ENCODE peak calls at places on chromosome 20, in five cellular contexts. X is fibroblast of gingiva; F is naive B cell; V is neural crest cell; G is activated T-helper 9 cell treated with anti-CD3 and anti-CD28 coated beads, Interleukin-2, amount 50 U/mL, for 16 hours. U is an unnamed sample.

GRCh38 chr20:51452091-51452613 is 90.4 kb downstream of the NFATC2 start:
- DNase-seq in X (no peak), F (no peak), V (no peak), G (no peak), U (no peak)

GRCh38 chr20:51731771-51732453 is 36.3 kb downstream of the ATP9A start:
- DNase-seq in X (no peak), F (no peak), V (no peak), G (no peak), U (no peak)

GRCh38 chr20:2141592-2142575 is 40.3 kb downstream of the STK35 start:
- DNase-seq in X (no peak), F (no peak), V (no peak), G (no peak), U (no peak)

GRCh38 chr20:7695622-7696021 is 244.6 kb downstream of the HAO1 start:
- DNase-seq in X (no peak), F (no peak), V (no peak), G (no peak), U (no peak)

GRCh38 chr20:10513931-10514575 is 78.9 kb downstream of the SLX4IP start:
- DNase-seq in X (peak; percentile 86), F (no peak), V (no peak), G (no peak), U (no peak)

GRCh38 chr20:39853664-39854063 is 835.4 kb downstream of the MAFB start:
- DNase-seq in X (peak; percentile 64), F (no peak), V (peak; percentile 55), G (no peak), U (no peak)

GRCh38 chr20:20690676-20691476 is 21.6 kb downstream of the RALGAPA2 start:
- DNase-seq in X (no peak), F (peak; percentile 3), V (no peak), G (no peak), U (no peak)

GRCh38 chr20:31693987-31694661 is 28.5 kb downstream of the BCL2L1 start:
- DNase-seq in X (no peak), F (no peak), V (no peak), G (no peak), U (no peak)

GRCh38 chr20:48769111-48769879 is 58.5 kb downstream of the PREX1 start:
- DNase-seq in X (no peak), F (no peak), V (no peak), G (peak; percentile 85), U (no peak)

GRCh38 chr20:37380864-37381579 is 35.1 kb downstream of the SRC start:
- DNase-seq in X (no peak), F (no peak), V (no peak), G (no peak), U (no peak)

GRCh38 chr20:13990465-13990864 is at the start of gene SEL1L2:
- DNase-seq in X (no peak), F (no peak), V (peak; percentile 25), G (no peak), U (no peak)

GRCh38 chr20:483791-484644 is 21.7 kb upstream of the TBC1D20 start:
- DNase-seq in X (no peak), F (no peak), V (no peak), G (no peak), U (no peak)

GRCh38 chr20:37567671-37568588 is 40.3 kb upstream of the BLCAP start:
- DNase-seq in X (no peak), F (no peak), V (no peak), G (no peak), U (no peak)

GRCh38 chr20:37538003-37538402 is 10.3 kb upstream of the BLCAP start:
- DNase-seq in X (peak; percentile 60), F (no peak), V (no peak), G (no peak), U (no peak)

GRCh38 chr20:37518059-37518458 is 3.0 kb upstream of the NNAT start:
- DNase-seq in X (no peak), F (no peak), V (no peak), G (no peak), U (no peak)

GRCh38 chr20:63734946-63735858 is 1.3 kb upstream of the LIME1 start:
- DNase-seq in X (no peak), F (no peak), V (no peak), G (no peak), U (no peak)

GRCh38 chr20:62860924-62861691 is 514 bp downstream of the TCFL5 start:
- DNase-seq in X (no peak), F (peak; percentile 56), V (no peak), G (peak; percentile 23), U (no peak)

GRCh38 chr20:58071991-58072390 is 156.5 kb downstream of the ANKRD60 start:
- DNase-seq in X (no peak), F (no peak), V (no peak), G (no peak), U (no peak)

GRCh38 chr20:57250607-57251343 is 15.7 kb downstream of the BMP7 start:
- DNase-seq in X (no peak), F (no peak), V (no peak), G (no peak), U (no peak)

GRCh38 chr20:10674684-10675455 is 1.1 kb upstream of the JAG1 start:
- DNase-seq in X (peak; percentile 70), F (peak; percentile 33), V (peak; percentile 80), G (no peak), U (peak; percentile 96)

GRCh38 chr20:34578521-34579147 is 20.1 kb downstream of the MAP1LC3A start:
- DNase-seq in X (no peak), F (no peak), V (no peak), G (no peak), U (no peak)

GRCh38 chr20:25277941-25278521 is 30.1 kb downstream of the PYGB start:
- DNase-seq in X (no peak), F (no peak), V (no peak), G (no peak), U (no peak)

GRCh38 chr20:17608701-17609497 is 39.0 kb downstream of the DSTN start:
- DNase-seq in X (no peak), F (no peak), V (no peak), G (no peak), U (no peak)

GRCh38 chr20:10769700-10770099 is 95.9 kb upstream of the JAG1 start:
- DNase-seq in X (no peak), F (no peak), V (no peak), G (no peak), U (no peak)

GRCh38 chr20:271528-271927 is 14.0 kb downstream of the DEFB132 start:
- DNase-seq in X (no peak), F (no peak), V (no peak), G (no peak), U (no peak)

GRCh38 chr20:4029505-4030467 is 14.4 kb upstream of the RNF24 start:
- DNase-seq in X (no peak), F (no peak), V (no peak), G (no peak), U (no peak)

GRCh38 chr20:956330-956951 is 40.3 kb upstream of the ANGPT4 start:
- DNase-seq in X (peak; percentile 43), F (peak; percentile 68), V (peak; percentile 79), G (peak; percentile 58), U (peak; percentile 91)

GRCh38 chr20:51143652-51144051 is 120.7 kb upstream of the KCNG1 start:
- DNase-seq in X (no peak), F (no peak), V (no peak), G (no peak), U (no peak)

GRCh38 chr20:51378171-51378928 is 164.2 kb downstream of the NFATC2 start:
- DNase-seq in X (no peak), F (no peak), V (no peak), G (peak; percentile 6), U (no peak)

GRCh38 chr20:25139061-25139705 is 56.3 kb upstream of the ENTPD6 start:
- DNase-seq in X (no peak), F (no peak), V (no peak), G (no peak), U (peak; percentile 71)

GRCh38 chr20:5073154-5074049 is 46.4 kb downstream of the PCNA start:
- DNase-seq in X (peak; percentile 92), F (no peak), V (no peak), G (no peak), U (peak; percentile 62)

GRCh38 chr20:4341804-4342560 is 326.6 kb upstream of the RNF24 start:
- DNase-seq in X (peak; percentile 30), F (no peak), V (no peak), G (no peak), U (no peak)

GRCh38 chr20:25470045-25470444 is 62.6 kb downstream of the GINS1 start:
- DNase-seq in X (no peak), F (no peak), V (no peak), G (no peak), U (peak; percentile 67)

GRCh38 chr20:44955270-44955669 is 4.9 kb downstream of the TOMM34 start:
- DNase-seq in X (no peak), F (no peak), V (no peak), G (no peak), U (no peak)

U was measured in HuH-7.5.